ENCODE peak calls at places on chromosomes 12 and 14, in nine cellular contexts. H is tibial artery, S is fibroblast of lung, C is HCT116, P is RWPE1, K is stomach, F is DND-41, I is pancreas, V is heart right ventricle. N is an unnamed sample.
A peak's percentile ranks its signal among the peaks of the same experiment; 100 is the strongest.

GRCh38 chr14:98189521-98189920 is 1082.5 kb downstream of the BCL11B start:
- DNase-seq in H (no peak), S (no peak), C (no peak), P (no peak), K (no peak), F (peak; percentile 91), I (no peak), V (no peak), N (no peak)

GRCh38 chr12:119229837-119230236 is 51.1 kb downstream of the HSPB8 start:
- DNase-seq in H (no peak), S (peak; percentile 35), C (peak; percentile 59), P (peak; percentile 68), K (no peak), F (peak; percentile 16), I (no peak), V (peak; percentile 27), N (no peak)

GRCh38 chr12:1660304-1661187 is 30.3 kb upstream of the ADIPOR2 start:
- DNase-seq in H (peak; percentile 76), S (no peak), C (no peak), P (peak; percentile 81), K (peak; percentile 96), F (no peak), I (peak; percentile 93), V (peak; percentile 28), N (peak; percentile 81)

GRCh38 chr14:68787235-68787727 is 5.6 kb downstream of the ZFP36L1 start:
- DNase-seq in H (no peak), S (peak; percentile 60), C (no peak), P (no peak), K (peak; percentile 44), F (no peak), I (peak; percentile 61), V (no peak), N (no peak)

GRCh38 chr12:19130224-19131019 is 889 bp downstream of the PLEKHA5 start:
- DNase-seq in H (peak; percentile 67), S (peak; percentile 37), C (no peak), P (peak; percentile 15), K (peak; percentile 34), F (peak; percentile 73), I (peak; percentile 55), V (peak; percentile 44), N (peak; percentile 35)

GRCh38 chr12:125470838-125471775 is 405.9 kb downstream of the AACS start:
- DNase-seq in H (no peak), S (peak; percentile 30), C (no peak), P (no peak), K (no peak), F (no peak), I (no peak), V (no peak), N (no peak)

GRCh38 chr12:120680165-120680738 is 6.7 kb upstream of the MLEC start:
- DNase-seq in H (no peak), S (no peak), C (no peak), P (no peak), K (no peak), F (no peak), I (no peak), V (no peak), N (no peak)

GRCh38 chr12:69933115-69933552 is 108.1 kb downstream of the MYRFL start:
- DNase-seq in H (no peak), S (no peak), C (no peak), P (no peak), K (no peak), F (no peak), I (no peak), V (no peak), N (no peak)

GRCh38 chr14:85534435-85534834 is 4.5 kb downstream of the FLRT2 start:
- DNase-seq in H (no peak), S (no peak), C (no peak), P (peak; percentile 14), K (no peak), F (no peak), I (no peak), V (no peak), N (peak; percentile 5)

GRCh38 chr14:85534914-85535313 is 5.0 kb downstream of the FLRT2 start:
- DNase-seq in H (no peak), S (no peak), C (no peak), P (no peak), K (no peak), F (no peak), I (no peak), V (no peak), N (no peak)

GRCh38 chr14:85533821-85534271 is 3.9 kb downstream of the FLRT2 start:
- DNase-seq in H (no peak), S (no peak), C (no peak), P (peak; percentile 9), K (no peak), F (no peak), I (peak; percentile 26), V (no peak), N (no peak)

GRCh38 chr14:85535916-85536834 is 6.2 kb downstream of the FLRT2 start:
- DNase-seq in H (no peak), S (peak; percentile 59), C (no peak), P (peak; percentile 56), K (no peak), F (no peak), I (no peak), V (no peak), N (no peak)

GRCh38 chr14:85535316-85535715 is 5.4 kb downstream of the FLRT2 start:
- DNase-seq in H (no peak), S (no peak), C (no peak), P (no peak), K (no peak), F (no peak), I (no peak), V (no peak), N (no peak)
- H3K27ac ChIP-seq in H (no peak overlapping the region), S (no peak overlapping the region), C (no peak overlapping the region), P (no peak overlapping the region), K (no peak overlapping the region), F (no peak overlapping the region), I (no peak overlapping the region), V (peak overlapping the region; percentile 12), N (no peak overlapping the region)

DNA sequence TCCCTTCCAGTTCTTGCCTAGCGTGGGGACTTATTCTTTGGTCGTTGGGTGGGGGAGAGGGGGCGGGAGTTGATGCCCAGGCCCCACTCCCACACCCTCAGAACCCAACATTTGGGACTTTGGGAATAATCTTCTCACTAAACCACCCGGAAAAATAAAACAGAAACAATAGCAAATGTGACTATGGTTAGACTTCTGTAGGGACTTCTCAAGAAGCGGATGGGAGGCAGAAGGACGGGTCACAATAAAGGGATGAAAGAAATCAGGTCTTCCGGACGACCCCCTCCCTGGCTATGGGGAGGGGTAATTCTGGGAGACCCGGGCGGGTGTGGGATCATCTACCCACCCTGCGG is 28.5 kb upstream of the SMUG1 start:
- DNase-seq in H (no peak), S (no peak), C (no peak), P (no peak), K (no peak), F (no peak), I (no peak), V (no peak), N (no peak)
- TF ChIP-seq CTCF in H (no peak), S (no peak), C (no peak), P (peak; percentile 54), K (no peak), F (no peak), I (no peak), V (no peak), N (no peak)

DNA sequence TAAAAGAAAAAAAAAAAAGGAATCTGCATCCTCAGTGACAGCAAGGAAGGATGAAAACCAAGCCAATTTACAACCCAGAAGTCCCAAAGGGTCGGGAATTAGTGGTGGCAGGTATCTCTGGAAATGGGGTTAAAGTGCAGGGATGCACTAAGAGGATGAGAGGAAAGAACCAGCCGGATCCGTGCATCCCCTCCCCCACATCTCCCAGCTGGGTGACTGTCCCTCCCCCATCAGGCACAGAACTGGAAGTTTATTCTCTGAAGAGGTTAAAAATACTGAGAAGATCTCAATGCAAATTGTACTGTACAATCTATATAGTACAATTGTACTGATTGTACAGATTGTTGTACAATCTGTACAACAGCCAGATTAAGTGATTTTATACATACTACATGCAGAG is 15.4 kb downstream of the CLMN start:
- DNase-seq in H (no peak), S (no peak), C (no peak), P (no peak), K (no peak), F (no peak), I (no peak), V (no peak), N (no peak)
- H3K27ac ChIP-seq in H (no peak overlapping the region), S (no peak overlapping the region), C (no peak overlapping the region), P (no peak overlapping the region), K (no peak overlapping the region), F (no peak overlapping the region), I (no peak overlapping the region), V (no peak overlapping the region), N (no peak overlapping the region)

DNA sequence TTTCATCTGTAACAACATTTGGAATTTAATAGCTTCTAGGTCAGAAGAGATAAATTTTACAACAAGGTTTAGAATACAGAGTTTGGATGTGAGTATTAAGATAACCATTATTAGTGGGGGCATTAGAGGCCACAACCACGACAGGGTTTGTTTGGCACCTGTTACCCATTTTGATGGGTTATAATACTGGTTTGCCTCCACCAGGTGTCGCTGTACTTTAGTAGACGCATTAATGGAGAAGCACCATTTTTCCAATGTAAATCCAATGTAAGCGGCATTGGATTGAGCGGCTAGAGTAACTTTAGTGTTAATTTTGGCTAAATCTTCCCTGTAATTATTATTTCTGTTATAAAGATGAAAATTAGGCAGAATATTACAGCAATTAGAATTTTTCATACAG is 136.2 kb downstream of the SLCO1B3 start:
- DNase-seq in H (no peak), S (peak; percentile 1), C (peak; percentile 6), P (no peak), K (no peak), F (peak; percentile 17), I (peak; percentile 19), V (no peak), N (no peak)
- TF ChIP-seq CTCF in H (peak; percentile 36), S (peak; percentile 18), C (peak; percentile 60), P (no peak), K (no peak), F (peak; percentile 54), I (peak; percentile 29), V (peak; percentile 29), N (no peak)

GRCh38 chr14:49687942-49688700 is at the start of gene POLE2:
- DNase-seq in H (peak; percentile 80), S (peak; percentile 67), C (peak; percentile 44), P (peak; percentile 62), K (peak; percentile 78), F (peak; percentile 83), I (peak; percentile 75), V (peak; percentile 81), N (peak; percentile 51)

GRCh38 chr14:49692191-49692757 is 646 bp upstream of the KLHDC1 start:
- DNase-seq in H (no peak), S (no peak), C (no peak), P (no peak), K (no peak), F (no peak), I (no peak), V (no peak), N (no peak)

GRCh38 chr14:49686425-49686824 is 1.6 kb downstream of the POLE2 start:
- DNase-seq in H (no peak), S (no peak), C (no peak), P (no peak), K (no peak), F (no peak), I (no peak), V (no peak), N (no peak)

GRCh38 chr14:49691031-49691430 is 1.9 kb upstream of the KLHDC1 start:
- DNase-seq in H (no peak), S (no peak), C (no peak), P (no peak), K (no peak), F (no peak), I (no peak), V (no peak), N (no peak)

GRCh38 chr14:49688701-49689030 is 652 bp upstream of the POLE2 start:
- DNase-seq in H (no peak), S (no peak), C (no peak), P (no peak), K (no peak), F (no peak), I (no peak), V (no peak), N (no peak)
- H3K27ac ChIP-seq in H (peak overlapping the region; percentile 78), S (no peak overlapping the region), C (no peak overlapping the region), P (peak overlapping the region; percentile 79), K (peak overlapping the region; percentile 87), F (peak overlapping the region; percentile 87), I (peak overlapping the region; percentile 60), V (peak overlapping the region; percentile 83), N (peak overlapping the region; percentile 74)

N was measured in prostate gland.